ENCODE peak calls at places on chromosomes 3 and 15, in seven cellular contexts. V, M, G, E, N, C and T are unnamed samples.

GRCh38 chr3:39107056-39107873 is at the start of the genes GORASP1 and TTC21A:
- DNase-seq in E (peak; percentile 65), C (peak; percentile 91), N (peak; percentile 90), G (peak; percentile 89), M (peak; percentile 92), V (no peak), T (peak; percentile 94)

GRCh38 chr3:185089343-185089742 is 63.5 kb downstream of the C3orf70 start:
- DNase-seq in E (no peak), V (no peak), C (no peak), G (no peak), M (no peak), N (no peak), T (no peak)

GRCh38 chr15:31089361-31090047 is 12.0 kb downstream of the TRPM1 start:
- DNase-seq in G (no peak), E (no peak), N (no peak), M (no peak), V (no peak), C (no peak), T (no peak)

GRCh38 chr3:32434206-32434605 is 42.6 kb downstream of the CMTM7 start:
- DNase-seq in M (no peak), G (no peak), E (no peak), C (no peak), N (no peak), V (no peak), T (no peak)

GRCh38 chr3:171781711-171782127 is 28.6 kb downstream of the PLD1 start:
- DNase-seq in G (no peak), N (no peak), V (no peak), C (no peak), M (no peak), E (no peak), T (no peak)

GRCh38 chr3:9247361-9248231 is 1.9 kb downstream of the SRGAP3 start:
- DNase-seq in N (no peak), M (no peak), C (no peak), E (no peak), G (peak; percentile 51), V (no peak), T (no peak)

GRCh38 chr3:59821274-59821673 is 771.4 kb upstream of the CFAP20DC start:
- DNase-seq in N (no peak), E (no peak), C (no peak), M (no peak), V (no peak), G (no peak), T (no peak)

GRCh38 chr15:35696767-35697231 is 150.8 kb upstream of the DPH6 start:
- DNase-seq in C (no peak), G (no peak), V (no peak), N (no peak), E (peak; percentile 7), M (no peak), T (no peak)

GRCh38 chr3:192494176-192494575 is 233.2 kb downstream of the FGF12 start:
- DNase-seq in V (no peak), N (no peak), E (no peak), G (no peak), M (no peak), C (no peak), T (no peak)

GRCh38 chr3:67685499-67685898 is 31.1 kb upstream of the SUCLG2 start:
- DNase-seq in N (no peak), G (no peak), E (no peak), C (no peak), V (no peak), M (no peak), T (no peak)

GRCh38 chr3:32862247-32863013 is 44.6 kb downstream of the TRIM71 start:
- DNase-seq in M (no peak), G (no peak), C (no peak), V (no peak), E (no peak), N (no peak), T (no peak)

GRCh38 chr15:59702351-59702750 is 13.2 kb upstream of the BNIP2 start:
- DNase-seq in M (no peak), N (no peak), C (no peak), G (no peak), V (no peak), E (no peak), T (no peak)

GRCh38 chr3:21750291-21750690 is 719 bp downstream of the ZNF385D start:
- DNase-seq in G (no peak), C (no peak), M (no peak), N (no peak), V (no peak), E (no peak), T (no peak)

GRCh38 chr3:48130321-48130881 is 57.8 kb downstream of the CDC25A start:
- DNase-seq in M (no peak), V (no peak), N (no peak), G (peak; percentile 29), C (peak; percentile 20), E (no peak), T (peak; percentile 72)

GRCh38 chr15:26134152-26134551 is 271.0 kb upstream of the ATP10A start:
- DNase-seq in V (no peak), E (no peak), M (no peak), N (no peak), C (no peak), G (no peak), T (no peak)

GRCh38 chr3:177646749-177647148 is 449.5 kb upstream of the TBL1XR1 start:
- DNase-seq in E (no peak), N (no peak), M (no peak), C (peak; percentile 24), G (no peak), V (no peak), T (no peak)

GRCh38 chr3:113769551-113769950 is 22.7 kb downstream of the ATP6V1A start:
- DNase-seq in E (no peak), V (no peak), M (peak; percentile 12), N (no peak), C (no peak), G (no peak), T (no peak)

GRCh38 chr3:174620138-174620537 is 239.0 kb upstream of the NAALADL2 start:
- DNase-seq in M (no peak), C (no peak), N (no peak), E (peak; percentile 15), V (no peak), G (no peak), T (no peak)

GRCh38 chr15:75031773-75032302 is 8.4 kb downstream of the PPCDC start:
- DNase-seq in C (no peak), G (no peak), M (no peak), N (no peak), E (no peak), V (no peak), T (no peak)

GRCh38 chr3:144358191-144358590 is 386.6 kb downstream of the DIPK2A start:
- DNase-seq in V (no peak), N (no peak), E (no peak), M (no peak), C (no peak), G (no peak), T (no peak)

GRCh38 chr3:151218136-151218535 is 15.1 kb upstream of the GPR171 start:
- DNase-seq in N (no peak), M (peak; percentile 21), E (no peak), V (no peak), G (no peak), C (no peak), T (no peak)

GRCh38 chr3:29331035-29331434 is 50.2 kb downstream of the RBMS3 start:
- DNase-seq in M (no peak), V (no peak), E (no peak), C (no peak), N (no peak), G (no peak), T (no peak)
- TF ChIP-seq POLR2AphosphoS5 in M (no peak), V (no peak), E (no peak), C (no peak), N (no peak), G (no peak), T (no peak)

GRCh38 chr3:15634671-15635661 is 33.4 kb downstream of the BTD start:
- DNase-seq in G (no peak), E (no peak), M (peak; percentile 33), N (no peak), V (no peak), C (peak; percentile 28), T (no peak)

GRCh38 chr3:15638193-15638890 is 36.8 kb downstream of the BTD start:
- DNase-seq in C (peak; percentile 42), G (no peak), M (no peak), E (no peak), N (no peak), V (no peak), T (no peak)

GRCh38 chr3:15637131-15637951 is 35.8 kb downstream of the BTD start:
- DNase-seq in M (peak; percentile 33), E (no peak), N (no peak), G (no peak), V (no peak), C (no peak), T (no peak)

GRCh38 chr3:15633766-15634588 is 32.4 kb downstream of the BTD start:
- DNase-seq in N (peak; percentile 56), G (no peak), C (no peak), V (no peak), M (peak; percentile 26), E (no peak), T (no peak)

DNA sequence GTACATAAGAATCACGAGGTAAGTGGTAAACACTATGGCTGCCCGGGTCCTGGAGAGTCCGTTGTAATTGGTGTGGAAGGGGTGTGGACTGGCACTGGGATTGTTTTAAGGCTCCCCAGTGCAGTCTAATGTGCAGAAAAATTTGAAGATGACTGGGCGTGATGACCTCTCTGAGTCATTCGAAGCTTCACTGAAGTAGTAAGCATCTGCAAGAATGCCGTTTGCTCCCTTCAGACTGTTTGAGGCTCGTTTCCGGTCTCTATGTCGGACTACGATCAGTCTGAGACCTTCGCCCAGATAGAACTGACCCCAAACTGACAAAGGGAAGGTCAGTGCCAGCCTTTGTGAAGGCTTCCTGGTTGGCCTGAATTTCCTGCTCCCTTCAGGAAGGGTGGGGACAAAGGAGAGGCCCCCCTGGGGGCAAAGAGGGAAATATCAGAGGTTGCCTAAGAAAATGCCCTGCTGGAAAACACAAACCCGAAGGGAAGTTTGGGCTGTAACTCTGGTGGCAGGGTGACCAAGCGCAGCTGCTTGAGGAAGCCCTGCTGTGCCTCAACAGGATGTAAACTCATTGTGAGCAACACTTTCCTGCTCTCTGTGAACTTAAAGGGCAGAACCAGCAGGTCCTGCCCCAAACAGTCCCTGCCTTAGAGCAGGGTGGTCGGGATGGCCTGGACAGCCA is 34.6 kb downstream of the BTD start:
- DNase-seq in V (no peak), M (no peak), E (peak; percentile 67), N (no peak), C (no peak), G (no peak), T (no peak)
- H3K4me3 ChIP-seq in V (no peak overlapping the region), M (no peak overlapping the region), E (peak overlapping the region; percentile 26), N (no peak overlapping the region), C (no peak overlapping the region), G (no peak overlapping the region), T (no peak overlapping the region)

DNA sequence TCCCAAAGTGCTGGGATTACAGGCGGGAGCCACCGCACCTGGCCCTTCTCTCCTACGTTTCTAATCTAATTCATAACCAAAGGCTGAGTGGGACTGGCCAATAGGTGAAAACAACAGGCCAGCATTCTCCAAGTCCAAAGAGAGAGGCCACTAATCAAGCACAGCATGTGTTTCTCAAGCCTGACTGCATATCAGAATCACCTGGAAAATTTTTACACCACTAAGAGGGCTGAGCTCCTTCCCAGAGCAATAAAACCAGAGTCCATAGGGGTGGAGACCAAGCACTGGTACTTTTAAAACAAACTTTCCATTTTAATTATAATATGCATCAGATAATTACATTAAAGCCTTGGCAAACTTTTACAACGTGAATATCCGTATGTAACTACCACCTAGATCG is 254.4 kb downstream of the OPA1 start:
- DNase-seq in G (no peak), V (no peak), N (no peak), C (peak; percentile 30), E (no peak), M (no peak), T (no peak)
- TF ChIP-seq POLR2AphosphoS5 in G (no peak), V (no peak), N (no peak), C (no peak), E (no peak), M (no peak), T (no peak)

GRCh38 chr3:129365296-129365695 is 63.1 kb downstream of the EFCAB12 start:
- DNase-seq in E (no peak), M (no peak), C (no peak), V (no peak), G (no peak), N (no peak), T (no peak)
- H3K4me3 ChIP-seq in E (no peak overlapping the region), M (no peak overlapping the region), C (no peak overlapping the region), V (no peak overlapping the region), G (no peak overlapping the region), N (no peak overlapping the region), T (no peak overlapping the region)